ENCODE peak calls at places on chromosome 21, in seven cellular contexts. H, W, I, F, Z, K and R are unnamed samples.

GRCh38 chr21:41235214-41235613 is 67.3 kb downstream of the BACE2 start:
- DNase-seq in I (no peak), F (no peak), W (no peak), K (no peak), H (no peak), Z (no peak), R (no peak)

GRCh38 chr21:34807146-34807880 is 138.5 kb downstream of the CLIC6 start:
- DNase-seq in W (no peak), K (no peak), Z (peak), H (peak), I (no peak), F (no peak), R (no peak)

GRCh38 chr21:33033094-33033951 is 7.6 kb downstream of the OLIG2 start:
- DNase-seq in Z (no peak), K (no peak), W (no peak), F (no peak), I (no peak), H (no peak), R (no peak)

GRCh38 chr21:29347274-29347681 is 48.6 kb downstream of the BACH1 start:
- DNase-seq in I (peak), F (no peak), K (no peak), Z (no peak), H (no peak), W (no peak), R (no peak)

GRCh38 chr21:36429672-36430546 is 44.7 kb downstream of the CHAF1B start:
- DNase-seq in K (peak), F (peak), I (peak), W (no peak), H (peak), Z (peak), R (peak)

GRCh38 chr21:16492356-16492755 is 762.6 kb downstream of the USP25 start:
- DNase-seq in K (no peak), H (no peak), I (no peak), Z (no peak), F (no peak), W (no peak), R (no peak)

GRCh38 chr21:29221259-29221744 is 77.4 kb upstream of the BACH1 start:
- DNase-seq in Z (no peak), K (no peak), W (no peak), H (peak), F (no peak), I (peak), R (no peak)

GRCh38 chr21:42160950-42161225 is 58.1 kb upstream of the ABCG1 start:
- DNase-seq in I (no peak), W (no peak), K (peak), H (no peak), F (no peak), Z (no peak), R (no peak)

GRCh38 chr21:42639646-42640152 is 13.7 kb upstream of the PDE9A start:
- DNase-seq in H (no peak), Z (no peak), F (peak), K (no peak), I (peak), W (no peak), R (no peak)

GRCh38 chr21:44267655-44268142 is 6.0 kb upstream of the DNMT3L start:
- DNase-seq in H (no peak), Z (no peak), W (no peak), F (peak), I (peak), K (no peak), R (no peak)

GRCh38 chr21:15042531-15042930 is 22.3 kb downstream of the NRIP1 start:
- DNase-seq in I (no peak), F (no peak), Z (no peak), K (no peak), W (no peak), H (no peak), R (no peak)

GRCh38 chr21:41402796-41403195 is 23.2 kb upstream of the MX1 start:
- DNase-seq in Z (no peak), W (no peak), H (no peak), F (no peak), I (no peak), K (no peak), R (no peak)

GRCh38 chr21:28521932-28522826 is 470.5 kb downstream of the LTN1 start:
- DNase-seq in H (peak), I (no peak), K (no peak), Z (no peak), F (no peak), W (no peak), R (no peak)

GRCh38 chr21:17925000-17925610 is 105.9 kb upstream of the C21orf91 start:
- DNase-seq in Z (no peak), F (no peak), I (peak), H (peak), W (peak), K (peak), R (peak)

GRCh38 chr21:34337741-34338140 is 26.1 kb upstream of the KCNE2 start:
- DNase-seq in I (no peak), F (no peak), W (no peak), K (no peak), H (no peak), Z (no peak), R (no peak)

GRCh38 chr21:42983102-42983501 is 8.7 kb downstream of the PKNOX1 start:
- DNase-seq in I (no peak), Z (no peak), K (no peak), H (peak), W (no peak), F (no peak), R (no peak)

GRCh38 chr21:42080788-42081083 is 9.6 kb downstream of the UMODL1 start:
- DNase-seq in H (peak), F (no peak), Z (no peak), K (no peak), I (peak), W (no peak), R (no peak)

GRCh38 chr21:42565886-42566523 is 52.4 kb downstream of the SLC37A1 start:
- DNase-seq in K (peak), Z (no peak), F (no peak), H (no peak), W (no peak), I (peak), R (no peak)

GRCh38 chr21:31078216-31078615 is 39.9 kb upstream of the KRTAP19-8 start:
- DNase-seq in F (no peak), H (no peak), W (no peak), K (no peak), I (no peak), Z (no peak), R (no peak)

GRCh38 chr21:17537299-17537698 is 24.5 kb downstream of the CXADR start:
- DNase-seq in I (no peak), W (no peak), H (no peak), F (no peak), K (no peak), Z (no peak), R (no peak)

GRCh38 chr21:35637431-35637830 is 422.9 kb downstream of the SETD4 start:
- DNase-seq in K (peak), Z (no peak), W (no peak), F (no peak), I (peak), H (peak), R (no peak)

GRCh38 chr21:21688877-21689276 is 690.7 kb downstream of the NCAM2 start:
- DNase-seq in H (peak), F (peak), W (no peak), I (no peak), K (peak), Z (no peak), R (no peak)

GRCh38 chr21:41610042-41610839 is 102.3 kb upstream of the TMPRSS2 start:
- DNase-seq in F (no peak), W (peak), K (peak), I (peak), H (peak), Z (no peak), R (peak)

GRCh38 chr21:33121715-33122475 is 52.0 kb downstream of the OLIG1 start:
- DNase-seq in F (no peak), K (no peak), W (peak), H (peak), Z (no peak), I (no peak), R (no peak)

GRCh38 chr21:34604556-34604955 is 10.4 kb downstream of the RCAN1 start:
- DNase-seq in K (no peak), F (no peak), Z (no peak), I (no peak), H (no peak), W (no peak), R (no peak)

GRCh38 chr21:44349847-44350772 is 3.3 kb upstream of the TRPM2 start:
- DNase-seq in Z (no peak), I (no peak), K (no peak), H (no peak), F (no peak), W (no peak), R (no peak)

GRCh38 chr21:43034098-43034497 is 41.5 kb downstream of the CBS start:
- DNase-seq in Z (no peak), H (no peak), K (no peak), W (no peak), I (no peak), F (no peak), R (no peak)

GRCh38 chr21:33069994-33070811 is at the start of gene OLIG1:
- DNase-seq in I (peak), F (peak), Z (no peak), W (peak), K (peak), H (peak), R (peak)

GRCh38 chr21:35256468-35256988 is 207.4 kb upstream of the RUNX1 start:
- DNase-seq in K (peak), Z (peak), F (peak), W (peak), H (peak), I (peak), R (no peak)

GRCh38 chr21:32726742-32727477 is 903 bp downstream of the SYNJ1 start:
- DNase-seq in W (peak), K (peak), H (peak), F (no peak), I (peak), Z (no peak), R (no peak)

GRCh38 chr21:44773291-44773932 is 28.2 kb downstream of the UBE2G2 start:
- DNase-seq in W (peak), Z (no peak), H (peak), I (no peak), F (no peak), K (no peak), R (no peak)

GRCh38 chr21:36478207-36478701 is 1.7 kb downstream of the CLDN14 start:
- DNase-seq in K (no peak), I (no peak), H (peak), F (no peak), Z (no peak), W (no peak), R (no peak)

GRCh38 chr21:37620401-37620800 is 253.8 kb downstream of the DYRK1A start:
- DNase-seq in F (no peak), I (no peak), K (peak), H (no peak), Z (no peak), W (no peak), R (no peak)
- TF ChIP-seq CTCF in F (no peak), I (no peak), K (no peak), H (no peak), Z (no peak), W (no peak), R (no peak)

GRCh38 chr21:25790122-25790951 is 55.6 kb downstream of the GABPA start:
- DNase-seq in K (peak), H (peak), W (no peak), I (no peak), Z (no peak), F (no peak), R (no peak)
- TF ChIP-seq CTCF in K (peak), H (peak), W (peak), I (peak), Z (no peak), F (peak), R (peak)

GRCh38 chr21:39712976-39713375 is 32.0 kb upstream of the IGSF5 start:
- DNase-seq in F (no peak), H (no peak), Z (no peak), I (no peak), W (no peak), K (no peak), R (no peak)
- TF ChIP-seq CTCF in F (no peak), H (no peak), Z (no peak), I (no peak), W (peak), K (no peak), R (peak)

GRCh38 chr21:37642493-37642892 is 273.8 kb downstream of the KCNJ6 start:
- DNase-seq in K (no peak), W (no peak), H (no peak), I (peak), F (no peak), Z (no peak), R (no peak)

GRCh38 chr21:37645848-37646247 is 270.4 kb downstream of the KCNJ6 start:
- DNase-seq in H (no peak), Z (no peak), K (no peak), W (no peak), I (no peak), F (no peak), R (no peak)

GRCh38 chr21:37639756-37640155 is 273.2 kb downstream of the DYRK1A start:
- DNase-seq in H (no peak), W (no peak), Z (no peak), F (no peak), K (no peak), I (no peak), R (no peak)

GRCh38 chr21:37647781-37648180 is 268.5 kb downstream of the KCNJ6 start:
- DNase-seq in K (no peak), F (no peak), I (no peak), H (no peak), W (no peak), Z (no peak), R (no peak)

GRCh38 chr21:37644666-37645065 is 271.6 kb downstream of the KCNJ6 start:
- DNase-seq in K (no peak), Z (no peak), F (no peak), I (no peak), W (no peak), H (no peak), R (no peak)
- TF ChIP-seq CTCF in K (no peak), Z (no peak), F (no peak), I (no peak), W (no peak), H (no peak), R (no peak)

DNA sequence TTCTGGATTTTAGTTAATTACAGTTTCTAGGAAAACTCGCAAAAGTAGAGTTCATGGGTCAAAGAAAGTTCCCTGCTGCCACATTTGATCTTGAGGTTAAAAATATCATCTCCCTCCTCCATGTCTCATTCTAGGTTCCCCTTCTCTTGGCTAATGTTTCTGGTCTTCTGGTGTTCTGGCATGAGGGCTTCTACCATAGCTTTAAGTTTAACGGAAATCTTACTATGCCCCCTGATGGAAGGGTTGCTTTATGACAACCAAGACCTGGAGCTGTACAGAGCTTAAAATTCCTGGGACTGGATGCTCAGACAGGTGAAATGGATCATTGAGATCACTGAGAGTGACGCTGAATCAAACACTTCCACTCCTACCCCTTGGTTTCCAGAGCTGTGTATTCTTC is 1881.7 kb downstream of the MRPL39 start:
- DNase-seq in H (no peak), I (no peak), Z (no peak), W (no peak), K (no peak), F (no peak), R (no peak)
- TF ChIP-seq CTCF in H (no peak), I (no peak), Z (no peak), W (no peak), K (no peak), F (no peak), R (no peak)

DNA sequence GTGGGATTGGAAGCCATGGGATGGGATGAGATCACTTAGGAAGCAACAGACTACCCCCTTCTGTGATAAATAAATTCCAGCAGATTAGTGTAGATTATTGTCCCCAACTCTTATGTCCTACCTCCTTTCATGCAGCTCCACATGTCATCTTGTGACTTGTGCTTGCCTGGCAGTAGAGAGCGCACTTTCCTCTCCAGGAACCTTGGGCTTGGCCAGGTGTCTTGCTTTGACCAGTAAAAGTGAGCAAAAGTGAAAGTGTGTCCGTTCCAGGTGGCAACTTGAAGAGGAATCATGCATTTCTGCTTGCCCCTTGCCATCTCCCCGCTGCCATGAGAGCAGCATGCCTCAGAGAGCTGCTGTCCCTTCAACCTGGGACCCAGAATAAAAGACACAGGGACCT is 122.9 kb upstream of the ERG start:
- DNase-seq in F (no peak), H (no peak), Z (no peak), W (no peak), K (no peak), I (no peak), R (no peak)
- TF ChIP-seq CTCF in F (no peak), H (no peak), Z (no peak), W (no peak), K (no peak), I (no peak), R (no peak)

GRCh38 chr21:45934071-45934470 is 47.5 kb upstream of the COL6A1 start:
- DNase-seq in W (no peak), I (no peak), F (peak), K (no peak), Z (no peak), H (no peak), R (no peak)
- TF ChIP-seq CTCF in W (no peak), I (no peak), F (no peak), K (no peak), Z (no peak), H (no peak), R (no peak)